ENCODE peak calls at places on chromosomes 16 and 17, in four cellular contexts. One of them, this sample, is unnamed.

GRCh38 chr17:19812407-19812806 is 55.3 kb downstream of the ULK2 start:
- DNase-seq in stimulated activated CD8-positive, alpha-beta memory T cell treated with anti-CD3 and anti-CD28 coated beads, Interleukin-4, amount 100 ng/mL, for 24 hours: no peak
- DNase-seq in stimulated activated CD4-positive, alpha-beta T cell treated with anti-CD3 and anti-CD28 coated beads, Interleukin-15, amount 100 ng/mL, for 1 hour: no peak
- DNase-seq in mesothelial cell of epicardium: no peak
- DNase-seq in this sample: no peak

GRCh38 chr17:36544049-36544319 is 735 bp upstream of the GGNBP2 start:
- DNase-seq in stimulated activated CD8-positive, alpha-beta memory T cell treated with anti-CD3 and anti-CD28 coated beads, Interleukin-4, amount 100 ng/mL, for 24 hours: no peak
- DNase-seq in mesothelial cell of epicardium: no peak
- DNase-seq in stimulated activated CD4-positive, alpha-beta T cell treated with anti-CD3 and anti-CD28 coated beads, Interleukin-15, amount 100 ng/mL, for 1 hour: no peak
- DNase-seq in this sample: peak

GRCh38 chr17:31453896-31454295 is 62.4 kb downstream of the RAB11FIP4 start:
- DNase-seq in mesothelial cell of epicardium: no peak
- DNase-seq in stimulated activated CD8-positive, alpha-beta memory T cell treated with anti-CD3 and anti-CD28 coated beads, Interleukin-4, amount 100 ng/mL, for 24 hours: no peak
- DNase-seq in stimulated activated CD4-positive, alpha-beta T cell treated with anti-CD3 and anti-CD28 coated beads, Interleukin-15, amount 100 ng/mL, for 1 hour: no peak
- DNase-seq in this sample: no peak

GRCh38 chr16:2761472-2761871 is 9.0 kb downstream of the SRRM2 start:
- DNase-seq in mesothelial cell of epicardium: no peak
- DNase-seq in stimulated activated CD4-positive, alpha-beta T cell treated with anti-CD3 and anti-CD28 coated beads, Interleukin-15, amount 100 ng/mL, for 1 hour: no peak
- DNase-seq in stimulated activated CD8-positive, alpha-beta memory T cell treated with anti-CD3 and anti-CD28 coated beads, Interleukin-4, amount 100 ng/mL, for 24 hours: no peak
- DNase-seq in this sample: no peak

GRCh38 chr16:10039220-10040096 is 142.8 kb downstream of the GRIN2A start:
- DNase-seq in mesothelial cell of epicardium: no peak
- DNase-seq in stimulated activated CD4-positive, alpha-beta T cell treated with anti-CD3 and anti-CD28 coated beads, Interleukin-15, amount 100 ng/mL, for 1 hour: no peak
- DNase-seq in stimulated activated CD8-positive, alpha-beta memory T cell treated with anti-CD3 and anti-CD28 coated beads, Interleukin-4, amount 100 ng/mL, for 24 hours: no peak
- DNase-seq in this sample: peak

GRCh38 chr17:49108318-49108717 is 24.3 kb upstream of the B4GALNT2 start:
- DNase-seq in stimulated activated CD8-positive, alpha-beta memory T cell treated with anti-CD3 and anti-CD28 coated beads, Interleukin-4, amount 100 ng/mL, for 24 hours: no peak
- DNase-seq in stimulated activated CD4-positive, alpha-beta T cell treated with anti-CD3 and anti-CD28 coated beads, Interleukin-15, amount 100 ng/mL, for 1 hour: no peak
- DNase-seq in mesothelial cell of epicardium: no peak
- DNase-seq in this sample: no peak

GRCh38 chr17:13541032-13541480 is 60.7 kb downstream of the HS3ST3A1 start:
- DNase-seq in stimulated activated CD8-positive, alpha-beta memory T cell treated with anti-CD3 and anti-CD28 coated beads, Interleukin-4, amount 100 ng/mL, for 24 hours: no peak
- DNase-seq in mesothelial cell of epicardium: no peak
- DNase-seq in stimulated activated CD4-positive, alpha-beta T cell treated with anti-CD3 and anti-CD28 coated beads, Interleukin-15, amount 100 ng/mL, for 1 hour: no peak
- DNase-seq in this sample: no peak

GRCh38 chr17:50946891-50947843 is 81.0 kb upstream of the TOB1 start:
- DNase-seq in stimulated activated CD8-positive, alpha-beta memory T cell treated with anti-CD3 and anti-CD28 coated beads, Interleukin-4, amount 100 ng/mL, for 24 hours: no peak
- DNase-seq in mesothelial cell of epicardium: no peak
- DNase-seq in stimulated activated CD4-positive, alpha-beta T cell treated with anti-CD3 and anti-CD28 coated beads, Interleukin-15, amount 100 ng/mL, for 1 hour: no peak
- DNase-seq in this sample: no peak

GRCh38 chr16:72995151-72995881 is 52.6 kb downstream of the ZFHX3 start:
- DNase-seq in stimulated activated CD4-positive, alpha-beta T cell treated with anti-CD3 and anti-CD28 coated beads, Interleukin-15, amount 100 ng/mL, for 1 hour: no peak
- DNase-seq in stimulated activated CD8-positive, alpha-beta memory T cell treated with anti-CD3 and anti-CD28 coated beads, Interleukin-4, amount 100 ng/mL, for 24 hours: no peak
- DNase-seq in mesothelial cell of epicardium: no peak
- DNase-seq in this sample: no peak

GRCh38 chr16:67555795-67556212 is 6.5 kb upstream of the CTCF start:
- DNase-seq in stimulated activated CD4-positive, alpha-beta T cell treated with anti-CD3 and anti-CD28 coated beads, Interleukin-15, amount 100 ng/mL, for 1 hour: no peak
- DNase-seq in mesothelial cell of epicardium: no peak
- DNase-seq in stimulated activated CD8-positive, alpha-beta memory T cell treated with anti-CD3 and anti-CD28 coated beads, Interleukin-4, amount 100 ng/mL, for 24 hours: no peak
- DNase-seq in this sample: no peak

GRCh38 chr17:63988741-63989621 is 9.2 kb upstream of the PRR29 start:
- DNase-seq in mesothelial cell of epicardium: no peak
- DNase-seq in stimulated activated CD8-positive, alpha-beta memory T cell treated with anti-CD3 and anti-CD28 coated beads, Interleukin-4, amount 100 ng/mL, for 24 hours: no peak
- DNase-seq in stimulated activated CD4-positive, alpha-beta T cell treated with anti-CD3 and anti-CD28 coated beads, Interleukin-15, amount 100 ng/mL, for 1 hour: no peak
- DNase-seq in this sample: no peak

This sample was measured in GM19239.